ENCODE peak calls at places on chromosome X, in eight cellular contexts. One of them, this sample, is unnamed.

GRCh38 chrX:19795289-19795688 is 92.1 kb downstream of the SH3KBP1 start:
- DNase-seq in lung: no peak
- DNase-seq in AG04450: no peak
- DNase-seq in pancreas: no peak
- DNase-seq in stomach: no peak
- DNase-seq in uterus: no peak
- DNase-seq in left lung: no peak
- DNase-seq in fibroblast of mammary gland: no peak
- DNase-seq in this sample: no peak

GRCh38 chrX:56784666-56785065 is 55.6 kb downstream of the NBDY start:
- DNase-seq in lung: no peak
- DNase-seq in AG04450: no peak
- DNase-seq in pancreas: no peak
- DNase-seq in stomach: no peak
- DNase-seq in uterus: no peak
- DNase-seq in left lung: no peak
- DNase-seq in fibroblast of mammary gland: no peak
- DNase-seq in this sample: peak; percentile 34

GRCh38 chrX:129522184-129523059 is 868 bp downstream of the SMARCA1 start:
- DNase-seq in lung: peak; percentile 46
- DNase-seq in AG04450: no peak
- DNase-seq in pancreas: peak; percentile 71
- DNase-seq in stomach: peak; percentile 63
- DNase-seq in uterus: peak; percentile 49
- DNase-seq in left lung: peak; percentile 70
- DNase-seq in fibroblast of mammary gland: peak; percentile 61
- DNase-seq in this sample: no peak

GRCh38 chrX:41518127-41518840 is 71.1 kb downstream of the NYX start:
- DNase-seq in lung: no peak
- DNase-seq in AG04450: no peak
- DNase-seq in pancreas: no peak
- DNase-seq in stomach: no peak
- DNase-seq in uterus: no peak
- DNase-seq in left lung: no peak
- DNase-seq in fibroblast of mammary gland: no peak
- DNase-seq in this sample: no peak

GRCh38 chrX:30183554-30183953 is 31.8 kb upstream of the MAGEB2 start:
- DNase-seq in lung: no peak
- DNase-seq in AG04450: no peak
- DNase-seq in pancreas: no peak
- DNase-seq in stomach: no peak
- DNase-seq in uterus: no peak
- DNase-seq in left lung: no peak
- DNase-seq in fibroblast of mammary gland: no peak
- DNase-seq in this sample: no peak

GRCh38 chrX:77446840-77447239 is 349 bp upstream of the FGF16 start:
- DNase-seq in lung: no peak
- DNase-seq in AG04450: no peak
- DNase-seq in pancreas: no peak
- DNase-seq in stomach: no peak
- DNase-seq in uterus: no peak
- DNase-seq in left lung: no peak
- DNase-seq in fibroblast of mammary gland: peak; percentile 25
- DNase-seq in this sample: no peak

GRCh38 chrX:7068939-7069367 is 78.6 kb upstream of the STS start:
- DNase-seq in lung: no peak
- DNase-seq in AG04450: no peak
- DNase-seq in pancreas: no peak
- DNase-seq in stomach: no peak
- DNase-seq in uterus: no peak
- DNase-seq in left lung: no peak
- DNase-seq in fibroblast of mammary gland: no peak
- DNase-seq in this sample: peak; percentile 53

GRCh38 chrX:100979881-100980607 is 10.5 kb downstream of the ARL13A start:
- DNase-seq in lung: no peak
- DNase-seq in AG04450: no peak
- DNase-seq in pancreas: no peak
- DNase-seq in stomach: no peak
- DNase-seq in uterus: no peak
- DNase-seq in left lung: no peak
- DNase-seq in fibroblast of mammary gland: no peak
- DNase-seq in this sample: no peak

GRCh38 chrX:20042221-20042620 is 51.4 kb upstream of the BCLAF3 start:
- DNase-seq in lung: no peak
- DNase-seq in AG04450: no peak
- DNase-seq in pancreas: no peak
- DNase-seq in stomach: no peak
- DNase-seq in uterus: no peak
- DNase-seq in left lung: no peak
- DNase-seq in fibroblast of mammary gland: peak; percentile 15
- DNase-seq in this sample: no peak

GRCh38 chrX:11532291-11533075 is 133.2 kb downstream of the ARHGAP6 start:
- DNase-seq in lung: no peak
- DNase-seq in AG04450: no peak
- DNase-seq in pancreas: no peak
- DNase-seq in stomach: no peak
- DNase-seq in uterus: no peak
- DNase-seq in left lung: no peak
- DNase-seq in fibroblast of mammary gland: no peak
- DNase-seq in this sample: no peak

GRCh38 chrX:80335062-80335830 is 85.0 kb upstream of the TENT5D start:
- DNase-seq in lung: peak; percentile 47
- DNase-seq in AG04450: no peak
- DNase-seq in pancreas: peak; percentile 67
- DNase-seq in stomach: peak; percentile 65
- DNase-seq in uterus: peak; percentile 15
- DNase-seq in left lung: peak; percentile 39
- DNase-seq in fibroblast of mammary gland: peak; percentile 14
- DNase-seq in this sample: peak; percentile 67

GRCh38 chrX:67734111-67734753 is 190.4 kb downstream of the AR start:
- DNase-seq in lung: no peak
- DNase-seq in AG04450: no peak
- DNase-seq in pancreas: no peak
- DNase-seq in stomach: no peak
- DNase-seq in uterus: no peak
- DNase-seq in left lung: no peak
- DNase-seq in fibroblast of mammary gland: no peak
- DNase-seq in this sample: no peak

GRCh38 chrX:72005046-72005445 is 94.4 kb downstream of the NHSL2 start:
- DNase-seq in lung: no peak
- DNase-seq in AG04450: no peak
- DNase-seq in pancreas: no peak
- DNase-seq in stomach: no peak
- DNase-seq in uterus: no peak
- DNase-seq in left lung: no peak
- DNase-seq in fibroblast of mammary gland: peak; percentile 43
- DNase-seq in this sample: no peak

GRCh38 chrX:110108381-110108796 is 105.5 kb downstream of the TMEM164 start:
- DNase-seq in lung: peak; percentile 45
- DNase-seq in AG04450: no peak
- DNase-seq in pancreas: no peak
- DNase-seq in stomach: peak; percentile 37
- DNase-seq in uterus: no peak
- DNase-seq in left lung: no peak
- DNase-seq in fibroblast of mammary gland: peak; percentile 52
- DNase-seq in this sample: no peak

GRCh38 chrX:123771449-123772064 is 38.7 kb upstream of the THOC2 start:
- DNase-seq in lung: no peak
- DNase-seq in AG04450: no peak
- DNase-seq in pancreas: no peak
- DNase-seq in stomach: no peak
- DNase-seq in uterus: no peak
- DNase-seq in left lung: no peak
- DNase-seq in fibroblast of mammary gland: no peak
- DNase-seq in this sample: no peak

GRCh38 chrX:54926978-54927377 is 6.4 kb downstream of the TRO start:
- DNase-seq in lung: no peak
- DNase-seq in AG04450: no peak
- DNase-seq in pancreas: no peak
- DNase-seq in stomach: no peak
- DNase-seq in uterus: no peak
- DNase-seq in left lung: no peak
- DNase-seq in fibroblast of mammary gland: no peak
- DNase-seq in this sample: no peak

GRCh38 chrX:132491191-132491590 is 2.4 kb upstream of the MBNL3 start:
- DNase-seq in lung: no peak
- DNase-seq in AG04450: no peak
- DNase-seq in pancreas: no peak
- DNase-seq in stomach: no peak
- DNase-seq in uterus: no peak
- DNase-seq in left lung: no peak
- DNase-seq in fibroblast of mammary gland: no peak
- DNase-seq in this sample: no peak

GRCh38 chrX:13469963-13470679 is 99.3 kb upstream of the EGFL6 start:
- DNase-seq in lung: no peak
- DNase-seq in AG04450: no peak
- DNase-seq in pancreas: no peak
- DNase-seq in stomach: no peak
- DNase-seq in uterus: no peak
- DNase-seq in left lung: no peak
- DNase-seq in fibroblast of mammary gland: peak; percentile 90
- DNase-seq in this sample: no peak

GRCh38 chrX:65674351-65674893 is 7.0 kb downstream of the MSN start:
- DNase-seq in lung: no peak
- DNase-seq in AG04450: no peak
- DNase-seq in pancreas: no peak
- DNase-seq in stomach: no peak
- DNase-seq in uterus: no peak
- DNase-seq in left lung: no peak
- DNase-seq in fibroblast of mammary gland: peak; percentile 65
- DNase-seq in this sample: no peak
- H3K4me3 ChIP-seq in lung: no peak overlapping the region
- H3K4me3 ChIP-seq in AG04450: no peak overlapping the region
- H3K4me3 ChIP-seq in pancreas: no peak overlapping the region
- H3K4me3 ChIP-seq in stomach: peak overlapping the region; percentile 9
- H3K4me3 ChIP-seq in uterus: no peak overlapping the region
- H3K4me3 ChIP-seq in left lung: no peak overlapping the region
- H3K4me3 ChIP-seq in fibroblast of mammary gland: no peak overlapping the region
- H3K4me3 ChIP-seq in this sample: peak overlapping the region; percentile 20

DNA sequence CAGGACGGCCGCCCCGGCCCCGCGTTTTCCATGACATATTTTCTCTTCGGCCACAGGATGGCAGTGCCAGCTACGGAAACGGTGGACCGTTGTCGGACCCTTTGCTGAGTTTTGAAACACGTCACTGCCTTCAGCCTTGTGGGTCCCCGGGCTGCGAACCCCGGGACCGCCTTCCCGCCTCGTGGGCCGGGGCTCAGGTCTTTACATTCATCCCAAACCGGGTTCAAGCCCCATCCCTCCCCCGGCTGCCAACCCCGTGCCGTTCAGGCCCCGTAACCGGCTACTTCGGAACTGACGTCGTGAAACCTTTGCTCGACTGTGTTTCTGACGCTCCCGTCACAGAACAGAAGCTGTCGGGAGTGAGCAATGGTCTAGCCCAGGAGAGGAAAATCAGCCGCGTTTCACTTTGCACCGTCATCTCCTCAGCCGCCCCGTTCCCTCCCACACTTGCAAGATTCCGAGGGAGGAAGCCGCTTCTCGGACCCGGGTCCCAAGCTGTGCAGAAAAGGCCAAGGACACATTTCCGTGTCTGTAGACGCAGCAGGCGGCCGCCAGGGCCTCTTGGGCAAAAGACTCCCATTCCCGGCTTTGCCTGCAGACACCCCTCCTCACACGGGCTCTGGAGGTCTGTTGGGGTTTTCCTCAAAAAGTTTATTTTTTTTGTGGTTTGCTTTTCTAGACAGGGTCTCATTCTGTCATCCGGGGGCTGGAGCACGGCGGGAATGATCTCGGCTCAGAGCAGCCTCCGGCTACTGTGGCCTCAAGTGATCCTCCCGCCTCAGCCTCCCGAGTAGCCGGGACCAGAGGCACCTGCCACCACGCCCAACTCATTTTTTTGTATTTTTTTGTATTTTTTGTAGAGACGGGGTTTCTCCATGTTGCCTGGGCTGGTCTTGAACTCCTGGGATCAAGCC is 41.4 kb upstream of the PPP2R3B start:
- DNase-seq in lung: no peak
- DNase-seq in AG04450: no peak
- DNase-seq in pancreas: no peak
- DNase-seq in stomach: no peak
- DNase-seq in uterus: no peak
- DNase-seq in left lung: no peak
- DNase-seq in fibroblast of mammary gland: no peak
- DNase-seq in this sample: no peak
- H3K4me3 ChIP-seq in lung: no peak overlapping the region
- H3K4me3 ChIP-seq in AG04450: no peak overlapping the region
- H3K4me3 ChIP-seq in pancreas: no peak overlapping the region
- H3K4me3 ChIP-seq in stomach: peak overlapping the region; percentile 16
- H3K4me3 ChIP-seq in uterus: no peak overlapping the region
- H3K4me3 ChIP-seq in left lung: no peak overlapping the region
- H3K4me3 ChIP-seq in fibroblast of mammary gland: no peak overlapping the region
- H3K4me3 ChIP-seq in this sample: no peak overlapping the region

GRCh38 chrX:145823132-145823531 is 5.5 kb downstream of the SLITRK2 start:
- DNase-seq in lung: no peak
- DNase-seq in AG04450: no peak
- DNase-seq in pancreas: peak; percentile 36
- DNase-seq in stomach: no peak
- DNase-seq in uterus: no peak
- DNase-seq in left lung: no peak
- DNase-seq in fibroblast of mammary gland: no peak
- DNase-seq in this sample: no peak
- H3K4me3 ChIP-seq in lung: no peak overlapping the region
- H3K4me3 ChIP-seq in AG04450: no peak overlapping the region
- H3K4me3 ChIP-seq in pancreas: no peak overlapping the region
- H3K4me3 ChIP-seq in stomach: no peak overlapping the region
- H3K4me3 ChIP-seq in uterus: no peak overlapping the region
- H3K4me3 ChIP-seq in left lung: no peak overlapping the region
- H3K4me3 ChIP-seq in fibroblast of mammary gland: no peak overlapping the region
- H3K4me3 ChIP-seq in this sample: no peak overlapping the region

GRCh38 chrX:136779346-136779781 is 1.4 kb downstream of the ARHGEF6 start:
- DNase-seq in lung: no peak
- DNase-seq in AG04450: no peak
- DNase-seq in pancreas: no peak
- DNase-seq in stomach: no peak
- DNase-seq in uterus: no peak
- DNase-seq in left lung: no peak
- DNase-seq in fibroblast of mammary gland: no peak
- DNase-seq in this sample: no peak
- H3K4me3 ChIP-seq in lung: no peak overlapping the region
- H3K4me3 ChIP-seq in AG04450: no peak overlapping the region
- H3K4me3 ChIP-seq in pancreas: no peak overlapping the region
- H3K4me3 ChIP-seq in stomach: no peak overlapping the region
- H3K4me3 ChIP-seq in uterus: peak overlapping the region; percentile 34
- H3K4me3 ChIP-seq in left lung: no peak overlapping the region
- H3K4me3 ChIP-seq in fibroblast of mammary gland: no peak overlapping the region
- H3K4me3 ChIP-seq in this sample: peak overlapping the region; percentile 26

This sample was measured in Peyer's patch.